ENCODE peak calls at places on chromosomes 16 and 17, in eight cellular contexts. Z is NCI-H1694, M is skeletal muscle cell, P is hippocampal formation, K is posterior cingulate gyrus, R is Peyer's patch, I is mucosa of descending colon, W is uterus. L is an unnamed sample.

GRCh38 chr17:59423137-59423703 is 91.8 kb downstream of the YPEL2 start:
- DNase-seq in Z (no peak), M (peak), P (no peak), K (no peak), R (no peak), I (no peak), W (peak), L (no peak)

GRCh38 chr16:83338941-83339340 is 468.8 kb upstream of the HSBP1 start:
- DNase-seq in Z (no peak), M (no peak), P (no peak), K (no peak), R (no peak), I (no peak), W (no peak), L (no peak)

GRCh38 chr16:57807968-57808528 is 5.8 kb upstream of the KIFC3 start:
- DNase-seq in Z (no peak), M (peak), P (peak), K (peak), R (peak), I (peak), W (peak), L (peak)

GRCh38 chr17:48613862-48614694 is 1.0 kb downstream of the HOXB8 start:
- DNase-seq in Z (no peak), M (no peak), P (no peak), K (no peak), R (peak), I (no peak), W (no peak), L (no peak)

GRCh38 chr16:90008708-90009145 is 10.5 kb downstream of the DBNDD1 start:
- DNase-seq in Z (no peak), M (no peak), P (no peak), K (no peak), R (no peak), I (no peak), W (no peak), L (no peak)

GRCh38 chr16:29663829-29664132 is 734 bp downstream of the SPN start:
- DNase-seq in Z (no peak), M (no peak), P (no peak), K (no peak), R (no peak), I (no peak), W (no peak), L (no peak)

GRCh38 chr16:77434022-77434364 is 841 bp downstream of the ADAMTS18 start:
- DNase-seq in Z (no peak), M (no peak), P (no peak), K (no peak), R (no peak), I (no peak), W (no peak), L (no peak)

GRCh38 chr17:42675984-42676423 is 790 bp downstream of the PLEKHH3 start:
- DNase-seq in Z (no peak), M (no peak), P (no peak), K (peak), R (peak), I (peak), W (peak), L (no peak)

GRCh38 chr16:11668590-11669379 is 530 bp downstream of the SNN start:
- DNase-seq in Z (no peak), M (no peak), P (no peak), K (peak), R (no peak), I (no peak), W (peak), L (no peak)

GRCh38 chr17:81200695-81201580 is 21.8 kb downstream of the CEP131 start:
- DNase-seq in Z (peak), M (peak), P (peak), K (no peak), R (no peak), I (peak), W (no peak), L (peak)

GRCh38 chr16:89357460-89357859 is 132.9 kb downstream of the ANKRD11 start:
- DNase-seq in Z (peak), M (no peak), P (peak), K (peak), R (no peak), I (no peak), W (no peak), L (no peak)

GRCh38 chr17:68507581-68507980 is 4.6 kb upstream of the PRKAR1A start:
- DNase-seq in Z (no peak), M (no peak), P (no peak), K (no peak), R (no peak), I (no peak), W (no peak), L (no peak)

GRCh38 chr17:64357191-64357981 is 33.3 kb downstream of the PECAM1 start:
- DNase-seq in Z (peak), M (peak), P (peak), K (peak), R (no peak), I (peak), W (peak), L (peak)

GRCh38 chr16:54437921-54438320 is 151.3 kb upstream of the IRX3 start:
- DNase-seq in Z (no peak), M (no peak), P (no peak), K (no peak), R (no peak), I (no peak), W (no peak), L (no peak)

GRCh38 chr16:67026570-67026969 is 2.4 kb upstream of the CBFB start:
- DNase-seq in Z (no peak), M (no peak), P (no peak), K (no peak), R (no peak), I (no peak), W (no peak), L (no peak)

GRCh38 chr17:59972778-59973177 is 8.2 kb upstream of the RNFT1 start:
- DNase-seq in Z (peak), M (peak), P (no peak), K (no peak), R (no peak), I (no peak), W (no peak), L (no peak)

GRCh38 chr17:15260376-15261062 is 4.6 kb downstream of the PMP22 start:
- DNase-seq in Z (peak), M (peak), P (peak), K (peak), R (peak), I (peak), W (peak), L (peak)

GRCh38 chr17:57478851-57479250 is 222.5 kb downstream of the MSI2 start:
- DNase-seq in Z (no peak), M (no peak), P (no peak), K (peak), R (no peak), I (no peak), W (no peak), L (no peak)

L was measured in SK-MEL-5.